ENCODE peak calls at places on chromosomes 1 and 21, in six cellular contexts. One of them, this sample, is unnamed.

GRCh38 chr1:89942825-89943658 is 51.9 kb upstream of the ZNF326 start:
- DNase-seq in cardiac fibroblast: peak
- DNase-seq in AML-193: peak
- DNase-seq in activated gamma-delta T cell treated with anti-CD3 and anti-CD28 coated beads, Interleukin-2, amount 50 U/mL, for 16 hours: no peak
- DNase-seq in HFF-Myc: no peak
- DNase-seq in lower leg skin: no peak
- DNase-seq in this sample: no peak

GRCh38 chr21:37620401-37620800 is 253.8 kb downstream of the DYRK1A start:
- DNase-seq in lower leg skin: no peak
- DNase-seq in AML-193: no peak
- DNase-seq in HFF-Myc: no peak
- DNase-seq in cardiac fibroblast: peak
- DNase-seq in activated gamma-delta T cell treated with anti-CD3 and anti-CD28 coated beads, Interleukin-2, amount 50 U/mL, for 16 hours: no peak
- DNase-seq in this sample: no peak

GRCh38 chr1:231194843-231195516 is 33.1 kb downstream of the TRIM67 start:
- DNase-seq in HFF-Myc: no peak
- DNase-seq in lower leg skin: no peak
- DNase-seq in AML-193: no peak
- DNase-seq in activated gamma-delta T cell treated with anti-CD3 and anti-CD28 coated beads, Interleukin-2, amount 50 U/mL, for 16 hours: no peak
- DNase-seq in cardiac fibroblast: no peak
- DNase-seq in this sample: no peak

GRCh38 chr1:230176871-230177411 is 109.9 kb downstream of the GALNT2 start:
- DNase-seq in AML-193: no peak
- DNase-seq in HFF-Myc: no peak
- DNase-seq in cardiac fibroblast: peak
- DNase-seq in lower leg skin: peak
- DNase-seq in activated gamma-delta T cell treated with anti-CD3 and anti-CD28 coated beads, Interleukin-2, amount 50 U/mL, for 16 hours: no peak
- DNase-seq in this sample: no peak

GRCh38 chr1:89865498-89866385 is 44.9 kb downstream of the LRRC8D start:
- DNase-seq in activated gamma-delta T cell treated with anti-CD3 and anti-CD28 coated beads, Interleukin-2, amount 50 U/mL, for 16 hours: no peak
- DNase-seq in lower leg skin: no peak
- DNase-seq in HFF-Myc: no peak
- DNase-seq in cardiac fibroblast: peak
- DNase-seq in AML-193: no peak
- DNase-seq in this sample: no peak

GRCh38 chr1:187977298-187977697 is 1148.5 kb downstream of the PLA2G4A start:
- DNase-seq in AML-193: no peak
- DNase-seq in lower leg skin: no peak
- DNase-seq in cardiac fibroblast: no peak
- DNase-seq in activated gamma-delta T cell treated with anti-CD3 and anti-CD28 coated beads, Interleukin-2, amount 50 U/mL, for 16 hours: no peak
- DNase-seq in HFF-Myc: no peak
- DNase-seq in this sample: no peak

GRCh38 chr1:200154069-200154767 is 126.7 kb downstream of the NR5A2 start:
- DNase-seq in cardiac fibroblast: peak
- DNase-seq in activated gamma-delta T cell treated with anti-CD3 and anti-CD28 coated beads, Interleukin-2, amount 50 U/mL, for 16 hours: peak
- DNase-seq in AML-193: peak
- DNase-seq in HFF-Myc: no peak
- DNase-seq in lower leg skin: no peak
- DNase-seq in this sample: no peak

GRCh38 chr1:168330285-168330684 is 49.6 kb downstream of the TBX19 start:
- DNase-seq in lower leg skin: no peak
- DNase-seq in HFF-Myc: no peak
- DNase-seq in activated gamma-delta T cell treated with anti-CD3 and anti-CD28 coated beads, Interleukin-2, amount 50 U/mL, for 16 hours: no peak
- DNase-seq in AML-193: no peak
- DNase-seq in cardiac fibroblast: no peak
- DNase-seq in this sample: no peak

GRCh38 chr1:65527211-65527610 is 106.7 kb downstream of the LEPR start:
- DNase-seq in activated gamma-delta T cell treated with anti-CD3 and anti-CD28 coated beads, Interleukin-2, amount 50 U/mL, for 16 hours: no peak
- DNase-seq in HFF-Myc: no peak
- DNase-seq in AML-193: no peak
- DNase-seq in cardiac fibroblast: peak
- DNase-seq in lower leg skin: no peak
- DNase-seq in this sample: no peak

GRCh38 chr1:169509354-169509753 is 23.6 kb upstream of the SLC19A2 start:
- DNase-seq in activated gamma-delta T cell treated with anti-CD3 and anti-CD28 coated beads, Interleukin-2, amount 50 U/mL, for 16 hours: no peak
- DNase-seq in cardiac fibroblast: no peak
- DNase-seq in AML-193: no peak
- DNase-seq in HFF-Myc: no peak
- DNase-seq in lower leg skin: no peak
- DNase-seq in this sample: no peak

GRCh38 chr1:19771350-19771749 is 28.4 kb downstream of the TMCO4 start:
- DNase-seq in AML-193: no peak
- DNase-seq in HFF-Myc: no peak
- DNase-seq in lower leg skin: no peak
- DNase-seq in cardiac fibroblast: no peak
- DNase-seq in activated gamma-delta T cell treated with anti-CD3 and anti-CD28 coated beads, Interleukin-2, amount 50 U/mL, for 16 hours: no peak
- DNase-seq in this sample: no peak

GRCh38 chr1:21154717-21155116 is 22.0 kb downstream of the EIF4G3 start:
- DNase-seq in lower leg skin: no peak
- DNase-seq in AML-193: no peak
- DNase-seq in HFF-Myc: no peak
- DNase-seq in activated gamma-delta T cell treated with anti-CD3 and anti-CD28 coated beads, Interleukin-2, amount 50 U/mL, for 16 hours: no peak
- DNase-seq in cardiac fibroblast: no peak
- DNase-seq in this sample: no peak

GRCh38 chr1:228530086-228530758 is 43.0 kb downstream of the RNF187 start:
- DNase-seq in AML-193: no peak
- DNase-seq in lower leg skin: no peak
- DNase-seq in activated gamma-delta T cell treated with anti-CD3 and anti-CD28 coated beads, Interleukin-2, amount 50 U/mL, for 16 hours: no peak
- DNase-seq in HFF-Myc: no peak
- DNase-seq in cardiac fibroblast: no peak
- DNase-seq in this sample: no peak

GRCh38 chr1:5513179-5513578 is 479.0 kb downstream of the NPHP4 start:
- DNase-seq in HFF-Myc: no peak
- DNase-seq in lower leg skin: no peak
- DNase-seq in activated gamma-delta T cell treated with anti-CD3 and anti-CD28 coated beads, Interleukin-2, amount 50 U/mL, for 16 hours: no peak
- DNase-seq in AML-193: no peak
- DNase-seq in cardiac fibroblast: no peak
- DNase-seq in this sample: no peak

GRCh38 chr1:56866656-56867055 is 12.1 kb downstream of the C8A start:
- DNase-seq in AML-193: no peak
- DNase-seq in lower leg skin: no peak
- DNase-seq in HFF-Myc: peak
- DNase-seq in activated gamma-delta T cell treated with anti-CD3 and anti-CD28 coated beads, Interleukin-2, amount 50 U/mL, for 16 hours: no peak
- DNase-seq in cardiac fibroblast: peak
- DNase-seq in this sample: no peak